ENCODE peak calls at places on chromosomes 2 and 18, in six cellular contexts. V is NB4, J is fibroblast of the aortic adventitia, Y is neural progenitor cell, K is B cell, X is left lung. Z is an unnamed sample.
A peak's percentile ranks its signal among the peaks of the same experiment; 100 is the strongest.

GRCh38 chr18:51953521-51953920 is 386.5 kb upstream of the DCC start:
- DNase-seq in V (no peak), J (no peak), Y (no peak), K (no peak), X (no peak), Z (no peak)

GRCh38 chr2:203579131-203579643 is 44.1 kb upstream of the RAPH1 start:
- DNase-seq in V (no peak), J (peak; percentile 55), Y (no peak), K (no peak), X (peak; percentile 72), Z (no peak)

GRCh38 chr2:144357623-144358400 is 162.1 kb downstream of the ZEB2 start:
- DNase-seq in V (no peak), J (peak; percentile 92), Y (no peak), K (no peak), X (no peak), Z (no peak)

GRCh38 chr18:13245481-13246000 is 27.0 kb downstream of the LDLRAD4 start:
- DNase-seq in V (no peak), J (no peak), Y (no peak), K (no peak), X (no peak), Z (peak; percentile 20)

GRCh38 chr2:147031897-147032296 is 812.9 kb upstream of the ACVR2A start:
- DNase-seq in V (no peak), J (no peak), Y (no peak), K (no peak), X (no peak), Z (no peak)

GRCh38 chr2:37771600-37772088 is 100.2 kb upstream of the CDC42EP3 start:
- DNase-seq in V (no peak), J (peak; percentile 39), Y (no peak), K (no peak), X (no peak), Z (no peak)

GRCh38 chr2:239629936-239630617 is 229.3 kb upstream of the HDAC4 start:
- DNase-seq in V (no peak), J (peak; percentile 17), Y (no peak), K (no peak), X (no peak), Z (no peak)

GRCh38 chr18:63141777-63142176 is 177.8 kb downstream of the BCL2 start:
- DNase-seq in V (peak; percentile 56), J (no peak), Y (no peak), K (peak; percentile 66), X (no peak), Z (no peak)

GRCh38 chr2:225073198-225073597 is 30.9 kb upstream of the DOCK10 start:
- DNase-seq in V (no peak), J (no peak), Y (no peak), K (no peak), X (no peak), Z (no peak)

GRCh38 chr2:102063360-102063947 is 71.7 kb downstream of the IL1R2 start:
- DNase-seq in V (peak; percentile 91), J (peak; percentile 98), Y (no peak), K (no peak), X (peak; percentile 86), Z (no peak)

GRCh38 chr2:201362396-201362795 is 5.3 kb upstream of the FLACC1 start:
- DNase-seq in V (no peak), J (peak; percentile 16), Y (no peak), K (no peak), X (no peak), Z (no peak)

GRCh38 chr2:27078267-27079194 is at the start of gene EMILIN1:
- DNase-seq in V (no peak), J (peak; percentile 97), Y (peak; percentile 39), K (no peak), X (peak; percentile 79), Z (no peak)

GRCh38 chr2:33412920-33413319 is 63.5 kb upstream of the RASGRP3 start:
- DNase-seq in V (peak; percentile 62), J (peak; percentile 83), Y (peak; percentile 33), K (no peak), X (no peak), Z (no peak)
- TF ChIP-seq CTCF in V (peak; percentile 44), J (peak; percentile 63), Y (peak; percentile 51), K (no peak), X (peak; percentile 32), Z (no peak)

GRCh38 chr2:74261204-74261864 is 62.9 kb downstream of the MTHFD2 start:
- DNase-seq in V (no peak), J (peak; percentile 28), Y (peak; percentile 74), K (no peak), X (no peak), Z (no peak)
- TF ChIP-seq CTCF in V (no peak), J (peak; percentile 53), Y (peak; percentile 65), K (no peak), X (no peak), Z (peak; percentile 41)

GRCh38 chr2:3399403-3399802 is 19.9 kb downstream of the TRAPPC12 start:
- DNase-seq in V (no peak), J (no peak), Y (no peak), K (no peak), X (no peak), Z (no peak)

GRCh38 chr2:3396920-3397559 is 17.5 kb downstream of the TRAPPC12 start:
- DNase-seq in V (no peak), J (no peak), Y (no peak), K (no peak), X (no peak), Z (no peak)

GRCh38 chr2:3403587-3404334 is 24.3 kb downstream of the TRAPPC12 start:
- DNase-seq in V (no peak), J (no peak), Y (no peak), K (no peak), X (no peak), Z (no peak)

GRCh38 chr2:3399829-3400228 is 20.3 kb downstream of the TRAPPC12 start:
- DNase-seq in V (no peak), J (no peak), Y (peak; percentile 56), K (no peak), X (no peak), Z (no peak)

GRCh38 chr2:3398837-3399236 is 19.3 kb downstream of the TRAPPC12 start:
- DNase-seq in V (no peak), J (no peak), Y (peak; percentile 20), K (no peak), X (no peak), Z (no peak)
- TF ChIP-seq CTCF in V (no peak), J (no peak), Y (peak; percentile 17), K (no peak), X (no peak), Z (peak; percentile 43)

GRCh38 chr2:33786881-33787280 is 187.8 kb upstream of the FAM98A start:
- DNase-seq in V (no peak), J (no peak), Y (no peak), K (no peak), X (no peak), Z (no peak)

GRCh38 chr2:33785201-33786106 is 186.4 kb upstream of the FAM98A start:
- DNase-seq in V (no peak), J (no peak), Y (no peak), K (no peak), X (no peak), Z (no peak)

GRCh38 chr2:33777791-33778190 is 178.7 kb upstream of the FAM98A start:
- DNase-seq in V (no peak), J (no peak), Y (no peak), K (no peak), X (no peak), Z (no peak)

GRCh38 chr2:33784488-33784887 is 185.4 kb upstream of the FAM98A start:
- DNase-seq in V (no peak), J (no peak), Y (no peak), K (no peak), X (no peak), Z (no peak)

GRCh38 chr2:33782395-33783239 is 183.5 kb upstream of the FAM98A start:
- DNase-seq in V (peak; percentile 6), J (no peak), Y (peak; percentile 39), K (no peak), X (no peak), Z (no peak)
- TF ChIP-seq CTCF in V (no peak), J (no peak), Y (peak; percentile 50), K (no peak), X (no peak), Z (no peak)

DNA sequence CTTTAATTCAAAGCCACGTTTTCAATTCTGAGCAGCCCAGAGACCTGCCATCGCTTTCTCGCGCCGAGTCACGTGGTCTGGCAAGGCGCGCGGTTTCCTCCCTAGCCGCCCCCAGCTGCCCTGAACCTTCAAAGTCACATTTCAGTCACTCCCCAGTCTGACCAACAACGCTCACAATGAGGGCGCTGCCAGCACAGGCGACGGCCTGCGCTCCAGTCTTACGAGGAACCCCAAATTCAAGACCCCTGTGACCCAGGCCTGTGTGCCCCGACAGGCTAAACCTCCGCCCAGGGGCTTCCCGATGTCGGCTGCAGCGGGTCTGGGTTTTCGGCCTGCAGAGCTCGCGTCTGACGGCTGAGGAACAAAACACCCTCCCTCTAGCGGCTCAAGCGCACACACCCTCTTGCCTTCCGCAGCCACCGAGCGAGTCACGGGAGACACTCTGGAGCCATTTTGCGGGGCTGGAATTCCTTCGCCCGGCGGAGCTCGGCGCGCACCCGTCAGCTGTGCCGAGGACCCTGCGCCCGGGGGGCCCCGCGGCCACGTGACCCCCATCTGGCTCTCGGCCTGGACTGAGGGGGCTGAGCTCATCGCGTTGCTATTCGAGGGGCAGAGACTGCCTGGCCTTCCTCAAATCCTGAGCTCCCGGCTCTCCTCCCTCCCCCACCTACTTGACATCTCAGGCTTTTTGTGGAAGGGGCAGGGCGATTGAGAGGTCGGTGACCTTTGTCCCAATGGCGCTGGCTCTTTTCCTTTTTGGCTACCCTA is 69.9 kb upstream of the ITGB6 start:
- DNase-seq in V (peak; percentile 81), J (peak; percentile 98), Y (peak; percentile 93), K (peak; percentile 78), X (peak; percentile 88), Z (peak; percentile 90)
- TF ChIP-seq CTCF in V (peak; percentile 48), J (peak; percentile 77), Y (peak; percentile 70), K (peak; percentile 71), X (peak; percentile 65), Z (peak; percentile 82)

GRCh38 chr2:15243762-15244161 is 317.4 kb downstream of the NBAS start:
- DNase-seq in V (no peak), J (peak; percentile 69), Y (no peak), K (no peak), X (no peak), Z (no peak)

GRCh38 chr2:15241208-15241607 is 319.9 kb downstream of the NBAS start:
- DNase-seq in V (no peak), J (no peak), Y (no peak), K (no peak), X (no peak), Z (no peak)

GRCh38 chr2:15241929-15242328 is 319.2 kb downstream of the NBAS start:
- DNase-seq in V (no peak), J (no peak), Y (no peak), K (no peak), X (no peak), Z (no peak)

GRCh38 chr2:15246870-15247269 is 314.3 kb downstream of the NBAS start:
- DNase-seq in V (no peak), J (no peak), Y (no peak), K (no peak), X (no peak), Z (no peak)

GRCh38 chr2:15242936-15243461 is 318.1 kb downstream of the NBAS start:
- DNase-seq in V (peak; percentile 43), J (no peak), Y (no peak), K (no peak), X (no peak), Z (no peak)
- TF ChIP-seq CTCF in V (no peak), J (no peak), Y (no peak), K (no peak), X (no peak), Z (no peak)

Z was measured in type B pancreatic cell.